ENCODE peak calls at places on chromosomes 12 and 14, in ten cellular contexts. X, I, Q, K, W, B, C, U, Z and N are unnamed samples.

GRCh38 chr14:23409966-23410635 is 2.0 kb upstream of the MYH6 start:
- DNase-seq in C (no peak), I (no peak), W (no peak), Q (no peak), B (no peak), U (no peak), K (no peak), Z (no peak), X (no peak), N (no peak)

GRCh38 chr12:107605293-107605692 is 80.3 kb upstream of the PWP1 start:
- DNase-seq in K (no peak), C (no peak), X (no peak), W (no peak), Q (no peak), U (no peak), Z (no peak), B (no peak), I (no peak), N (no peak)

GRCh38 chr12:77243345-77243744 is 178.0 kb upstream of the E2F7 start:
- DNase-seq in C (no peak), W (no peak), Z (no peak), X (no peak), U (no peak), K (no peak), B (no peak), Q (no peak), I (no peak), N (no peak)

GRCh38 chr12:124625867-124626675 is 58.7 kb upstream of the NCOR2 start:
- DNase-seq in Z (peak; percentile 64), C (no peak), K (no peak), I (peak; percentile 65), X (peak; percentile 74), U (peak; percentile 98), W (peak; percentile 51), B (no peak), Q (peak; percentile 94), N (peak; percentile 75)

GRCh38 chr14:29222671-29223268 is 456.2 kb downstream of the FOXG1 start:
- DNase-seq in B (no peak), U (no peak), C (no peak), W (peak; percentile 74), I (peak; percentile 75), Z (peak; percentile 28), X (peak; percentile 64), Q (peak; percentile 20), K (peak; percentile 26), N (peak; percentile 65)

GRCh38 chr12:32139064-32139421 is 32.4 kb downstream of the BICD1 start:
- DNase-seq in K (no peak), I (peak; percentile 63), C (no peak), U (no peak), Q (peak; percentile 25), Z (no peak), B (no peak), W (no peak), X (peak; percentile 82), N (peak; percentile 69)

GRCh38 chr12:43988838-43989560 is 153.1 kb downstream of the TMEM117 start:
- DNase-seq in W (no peak), X (no peak), Q (no peak), U (no peak), C (no peak), B (no peak), Z (no peak), I (peak; percentile 35), K (no peak), N (no peak)

GRCh38 chr14:51957950-51958349 is 31.4 kb upstream of the RTRAF start:
- DNase-seq in I (peak; percentile 71), C (no peak), B (no peak), K (no peak), U (no peak), Q (no peak), Z (no peak), W (no peak), X (no peak), N (no peak)

GRCh38 chr12:95646781-95647184 is 95.5 kb upstream of the USP44 start:
- DNase-seq in Z (no peak), I (peak; percentile 56), C (no peak), U (peak; percentile 59), X (peak; percentile 63), W (no peak), B (peak; percentile 93), K (no peak), Q (peak; percentile 81), N (no peak)

GRCh38 chr12:41058266-41058665 is 129.9 kb upstream of the PDZRN4 start:
- DNase-seq in X (no peak), U (no peak), B (no peak), K (no peak), I (no peak), W (no peak), Q (no peak), C (no peak), Z (no peak), N (no peak)

GRCh38 chr12:122880155-122880605 is 15.7 kb downstream of the VPS37B start:
- DNase-seq in U (peak; percentile 12), X (peak; percentile 90), I (peak; percentile 68), Q (no peak), C (no peak), W (no peak), K (no peak), B (no peak), Z (no peak), N (peak; percentile 88)

GRCh38 chr12:10190558-10191388 is 11.9 kb downstream of the TMEM52B start:
- DNase-seq in B (no peak), U (no peak), W (peak; percentile 31), Q (peak; percentile 79), C (peak; percentile 49), X (peak; percentile 79), K (peak; percentile 82), Z (peak; percentile 72), I (peak; percentile 80), N (peak; percentile 67)

GRCh38 chr14:59187802-59188460 is 536 bp upstream of the DAAM1 start:
- DNase-seq in W (peak; percentile 57), K (no peak), C (no peak), Q (peak; percentile 7), U (peak; percentile 86), I (peak; percentile 6), B (no peak), Z (peak; percentile 8), X (no peak), N (no peak)

GRCh38 chr12:401235-402126 is at the start of gene CCDC77:
- DNase-seq in K (peak; percentile 97), Q (peak; percentile 98), W (no peak), I (peak; percentile 91), X (peak; percentile 93), U (peak; percentile 98), C (peak; percentile 95), B (peak; percentile 47), Z (peak; percentile 93), N (peak; percentile 86)

GRCh38 chr12:93829073-93829472 is 151.9 kb downstream of the CRADD start:
- DNase-seq in I (no peak), U (no peak), Z (no peak), X (no peak), W (no peak), B (no peak), C (no peak), K (no peak), Q (no peak), N (no peak)